ENCODE peak calls at places on chromosomes 5 and 9, in four cellular contexts. W is neuronal stem cell, K is H9, C is trophoblast cell. G is an unnamed sample.

GRCh38 chr9:14103115-14103514 is 210.8 kb downstream of the NFIB start:
- DNase-seq in W (no peak), K (no peak), C (no peak), G (no peak)

GRCh38 chr5:36435516-36435915 is 133.8 kb upstream of the RANBP3L start:
- DNase-seq in K (no peak), C (peak; percentile 24), W (no peak), G (no peak)

GRCh38 chr9:94870793-94871558 is 144.5 kb downstream of the AOPEP start:
- DNase-seq in C (peak; percentile 94), W (no peak), K (no peak), G (peak; percentile 26)

GRCh38 chr5:38718874-38719391 is 126.9 kb upstream of the OSMR start:
- DNase-seq in K (no peak), W (no peak), C (no peak), G (no peak)

GRCh38 chr9:113479150-113479761 is 15.7 kb downstream of the RGS3 start:
- DNase-seq in W (no peak), K (no peak), C (no peak), G (no peak)

GRCh38 chr5:116853992-116854391 is 279.4 kb upstream of the SEMA6A start:
- DNase-seq in C (no peak), K (no peak), W (no peak), G (no peak)

GRCh38 chr5:74639538-74640449 is 734 bp downstream of the ENC1 start:
- DNase-seq in W (no peak), C (no peak), K (peak; percentile 43), G (no peak)

GRCh38 chr5:82388186-82388585 is 110.0 kb upstream of the RPS23 start:
- DNase-seq in W (no peak), C (no peak), K (no peak), G (no peak)

GRCh38 chr5:97635553-97635952 is 452.5 kb upstream of the RIOK2 start:
- DNase-seq in W (no peak), K (no peak), C (no peak), G (no peak)

GRCh38 chr9:21505425-21506179 is 23.5 kb upstream of the IFNE start:
- DNase-seq in K (no peak), C (no peak), W (no peak), G (no peak)

GRCh38 chr9:125743687-125744428 is 3.3 kb upstream of the PBX3 start:
- DNase-seq in K (no peak), C (no peak), W (no peak), G (no peak)

GRCh38 chr9:128091144-128091543 is 23.1 kb downstream of the SLC25A25 start:
- DNase-seq in C (no peak), K (peak; percentile 91), W (no peak), G (peak; percentile 47)

GRCh38 chr5:61402970-61403369 is 70.9 kb downstream of the ZSWIM6 start:
- DNase-seq in C (no peak), K (no peak), W (no peak), G (no peak)

GRCh38 chr9:2059131-2059929 is 44.2 kb downstream of the SMARCA2 start:
- DNase-seq in W (no peak), C (peak; percentile 43), K (no peak), G (no peak)

GRCh38 chr9:87640385-87640795 is 85.5 kb upstream of the CTSL start:
- DNase-seq in W (no peak), C (no peak), K (no peak), G (no peak)

GRCh38 chr5:61631438-61631941 is 299.4 kb downstream of the ZSWIM6 start:
- DNase-seq in C (no peak), W (no peak), K (no peak), G (no peak)

GRCh38 chr9:135602789-135603481 is 36.4 kb downstream of the GLT6D1 start:
- DNase-seq in W (peak; percentile 46), C (peak; percentile 6), K (peak; percentile 44), G (peak; percentile 86)

GRCh38 chr5:61301345-61301744 is 30.7 kb upstream of the ZSWIM6 start:
- DNase-seq in C (no peak), W (no peak), K (no peak), G (no peak)

GRCh38 chr9:35760651-35761050 is 6.6 kb upstream of the MSMP start:
- DNase-seq in C (no peak), K (no peak), W (no peak), G (no peak)

GRCh38 chr9:126125177-126125576 is 201.5 kb upstream of the MVB12B start:
- DNase-seq in W (no peak), K (no peak), C (no peak), G (no peak)

GRCh38 chr9:35277649-35278359 is 116.0 kb downstream of the UNC13B start:
- DNase-seq in W (no peak), K (no peak), C (no peak), G (no peak)

GRCh38 chr5:37814699-37815098 is 25.1 kb downstream of the GDNF start:
- DNase-seq in K (no peak), W (no peak), C (no peak), G (no peak)

GRCh38 chr9:35367451-35367850 is 122.5 kb upstream of the RUSC2 start:
- DNase-seq in W (no peak), C (peak; percentile 77), K (no peak), G (no peak)

GRCh38 chr9:113992994-113993393 is 85.1 kb downstream of the AMBP start:
- DNase-seq in K (no peak), W (no peak), C (no peak), G (no peak)

GRCh38 chr9:129694265-129694664 is 28.8 kb downstream of the PRRX2 start:
- DNase-seq in C (no peak), W (no peak), K (no peak), G (no peak)

GRCh38 chr9:129692534-129692933 is 27.1 kb downstream of the PRRX2 start:
- DNase-seq in W (no peak), K (no peak), C (no peak), G (no peak)

GRCh38 chr9:129695870-129696269 is 30.4 kb downstream of the PRRX2 start:
- DNase-seq in W (no peak), K (no peak), C (no peak), G (no peak)

GRCh38 chr9:129696803-129697110 is 31.3 kb downstream of the PRRX2 start:
- DNase-seq in K (no peak), W (no peak), C (no peak), G (no peak)

DNA sequence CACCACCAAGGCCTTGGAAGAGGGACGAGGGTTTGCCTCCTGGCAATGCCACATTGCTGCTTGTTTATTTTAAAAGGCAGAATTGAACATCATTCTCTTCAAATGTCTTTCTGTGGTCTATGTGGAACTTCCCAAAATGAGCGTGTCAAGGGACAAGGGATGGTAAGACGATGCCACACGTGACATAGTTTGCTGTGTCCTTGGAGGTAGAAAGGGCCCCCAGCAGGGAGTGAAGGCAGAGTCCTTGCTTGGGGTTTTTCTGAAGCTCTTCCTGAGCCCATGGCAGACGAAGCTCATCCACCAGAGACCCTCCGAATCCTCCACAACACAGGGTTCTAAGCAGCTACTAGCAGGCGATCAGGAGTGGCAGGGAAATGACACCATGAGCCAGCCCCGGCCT is 28.3 kb downstream of the PRRX2 start:
- DNase-seq in K (no peak), W (no peak), C (no peak), G (no peak)
- H2AK5ac ChIP-seq in K (no peak overlapping the region), W (no peak overlapping the region), C (no peak overlapping the region), G (no peak overlapping the region)

DNA sequence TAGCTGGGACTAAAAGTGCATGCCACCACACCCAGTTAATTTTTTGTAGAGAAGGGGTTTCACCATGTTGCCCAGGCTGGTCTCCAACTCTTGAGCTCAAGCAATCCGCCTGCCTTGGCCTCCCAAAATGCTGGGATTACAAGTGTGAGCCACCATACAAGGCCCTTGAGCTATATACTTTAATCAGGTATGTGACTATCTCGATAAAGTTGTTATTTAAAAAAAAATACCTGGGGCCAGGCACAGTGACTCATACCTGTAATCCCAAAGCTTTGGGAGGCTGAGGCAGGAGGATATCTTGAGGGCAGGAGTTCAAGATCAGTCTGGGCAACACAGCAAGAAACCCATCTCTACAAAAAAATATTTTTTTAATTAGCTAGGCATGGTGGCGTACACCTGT is 19.2 kb downstream of the RNF145 start:
- DNase-seq in W (no peak), K (no peak), C (no peak), G (no peak)
- H2AK5ac ChIP-seq in W (no peak overlapping the region), K (no peak overlapping the region), C (no peak overlapping the region), G (no peak overlapping the region)

GRCh38 chr5:65927497-65928340 is 1.3 kb downstream of the ERBIN start:
- DNase-seq in W (no peak), K (no peak), C (peak; percentile 20), G (no peak)

GRCh38 chr5:65928341-65928752 is 2.0 kb downstream of the ERBIN start:
- DNase-seq in K (no peak), C (no peak), W (no peak), G (no peak)

GRCh38 chr5:65926893-65927292 is 518 bp downstream of the ERBIN start:
- DNase-seq in K (no peak), C (peak; percentile 7), W (no peak), G (no peak)

GRCh38 chr5:65926276-65926761 is at the start of gene ERBIN:
- DNase-seq in K (peak; percentile 52), W (peak; percentile 45), C (peak; percentile 45), G (peak; percentile 77)

DNA sequence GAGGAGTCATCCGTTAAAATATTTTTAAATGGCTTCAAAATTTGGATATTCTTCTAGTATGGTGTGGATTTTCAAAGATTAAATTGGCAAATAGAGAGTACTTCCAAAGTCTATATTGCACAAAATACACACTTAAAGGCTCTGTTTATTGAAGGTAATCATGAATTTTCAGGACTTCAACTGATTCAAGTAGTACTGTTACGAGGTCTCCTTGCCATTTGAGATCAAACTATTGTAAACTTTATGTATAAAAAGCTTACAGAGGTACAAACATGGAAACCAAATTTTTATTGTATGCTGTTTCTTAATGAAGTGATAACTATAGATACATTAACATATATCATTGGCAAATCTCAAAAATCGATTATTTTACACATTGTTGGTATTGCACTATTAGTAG is 2.5 kb downstream of the ERBIN start:
- DNase-seq in W (no peak), K (no peak), C (no peak), G (no peak)
- H2AK5ac ChIP-seq in W (no peak overlapping the region), K (no peak overlapping the region), C (no peak overlapping the region), G (no peak overlapping the region)

GRCh38 chr5:119385136-119386128 is 29.6 kb downstream of the TNFAIP8 start:
- DNase-seq in W (no peak), C (no peak), K (no peak), G (no peak)
- H2AK5ac ChIP-seq in W (no peak overlapping the region), C (no peak overlapping the region), K (no peak overlapping the region), G (no peak overlapping the region)

GRCh38 chr5:34674226-34674625 is 18.1 kb downstream of the RAI14 start:
- DNase-seq in W (no peak), K (no peak), C (peak; percentile 41), G (no peak)
- H2AK5ac ChIP-seq in W (no peak overlapping the region), K (no peak overlapping the region), C (no peak overlapping the region), G (no peak overlapping the region)

GRCh38 chr5:81268797-81269196 is 32.6 kb upstream of the ZCCHC9 start:
- DNase-seq in C (no peak), W (no peak), K (no peak), G (no peak)
- H2AK5ac ChIP-seq in C (no peak overlapping the region), W (no peak overlapping the region), K (no peak overlapping the region), G (no peak overlapping the region)

GRCh38 chr5:179316961-179317360 is 28.3 kb downstream of the ADAMTS2 start:
- DNase-seq in W (no peak), K (no peak), C (no peak), G (no peak)

GRCh38 chr5:179319123-179319522 is 26.1 kb downstream of the ADAMTS2 start:
- DNase-seq in W (no peak), C (no peak), K (no peak), G (no peak)

GRCh38 chr5:179318193-179318955 is 26.9 kb downstream of the ADAMTS2 start:
- DNase-seq in C (no peak), K (no peak), W (peak; percentile 87), G (no peak)

GRCh38 chr5:179316111-179316551 is 29.1 kb downstream of the ADAMTS2 start:
- DNase-seq in W (no peak), K (no peak), C (no peak), G (no peak)

GRCh38 chr5:179317411-179318192 is 27.7 kb downstream of the ADAMTS2 start:
- DNase-seq in W (no peak), C (no peak), K (no peak), G (no peak)
- H2AK5ac ChIP-seq in W (peak overlapping the region; percentile 98), C (no peak overlapping the region), K (no peak overlapping the region), G (peak overlapping the region; percentile 65)

G was measured in H1.